ENCODE peak calls at places on chromosomes 12 and 14, in ten cellular contexts. One of them, this sample, is unnamed.

GRCh38 chr12:110937104-110937641 is 16.8 kb upstream of the MYL2 start:
- DNase-seq in B cell: no peak
- DNase-seq in left lung: peak; percentile 92
- DNase-seq in foreskin fibroblast: peak; percentile 75
- DNase-seq in tibial artery: no peak
- DNase-seq in GM13976: peak; percentile 85
- DNase-seq in heart right ventricle: peak; percentile 67
- DNase-seq in fibroblast of lung: peak; percentile 20
- DNase-seq in lower lobe of right lung: peak; percentile 75
- DNase-seq in cardiac fibroblast: peak; percentile 42
- DNase-seq in this sample: peak; percentile 45

GRCh38 chr12:89040146-89040964 is 311.9 kb downstream of the DUSP6 start:
- DNase-seq in B cell: peak; percentile 45
- DNase-seq in left lung: peak; percentile 76
- DNase-seq in foreskin fibroblast: no peak
- DNase-seq in tibial artery: no peak
- DNase-seq in GM13976: peak; percentile 42
- DNase-seq in heart right ventricle: no peak
- DNase-seq in fibroblast of lung: peak; percentile 48
- DNase-seq in lower lobe of right lung: peak; percentile 46
- DNase-seq in cardiac fibroblast: peak; percentile 26
- DNase-seq in this sample: peak; percentile 42

GRCh38 chr14:92105845-92106094 is 612 bp downstream of the ATXN3 start:
- DNase-seq in B cell: peak; percentile 49
- DNase-seq in left lung: no peak
- DNase-seq in foreskin fibroblast: peak; percentile 62
- DNase-seq in tibial artery: peak; percentile 74
- DNase-seq in GM13976: peak; percentile 38
- DNase-seq in heart right ventricle: peak; percentile 59
- DNase-seq in fibroblast of lung: peak; percentile 55
- DNase-seq in lower lobe of right lung: peak; percentile 67
- DNase-seq in cardiac fibroblast: peak; percentile 76
- DNase-seq in this sample: no peak

GRCh38 chr12:131349397-131350127 is 361.3 kb upstream of the SFSWAP start:
- DNase-seq in B cell: peak; percentile 13
- DNase-seq in left lung: no peak
- DNase-seq in foreskin fibroblast: no peak
- DNase-seq in tibial artery: no peak
- DNase-seq in GM13976: no peak
- DNase-seq in heart right ventricle: no peak
- DNase-seq in fibroblast of lung: no peak
- DNase-seq in lower lobe of right lung: no peak
- DNase-seq in cardiac fibroblast: no peak
- DNase-seq in this sample: no peak

GRCh38 chr14:77674931-77675330 is 32.9 kb downstream of the ALKBH1 start:
- DNase-seq in B cell: no peak
- DNase-seq in left lung: no peak
- DNase-seq in foreskin fibroblast: no peak
- DNase-seq in tibial artery: no peak
- DNase-seq in GM13976: no peak
- DNase-seq in heart right ventricle: no peak
- DNase-seq in fibroblast of lung: no peak
- DNase-seq in lower lobe of right lung: no peak
- DNase-seq in cardiac fibroblast: no peak
- DNase-seq in this sample: no peak

GRCh38 chr12:41893491-41893890 is 251.2 kb downstream of the GXYLT1 start:
- DNase-seq in B cell: no peak
- DNase-seq in left lung: no peak
- DNase-seq in foreskin fibroblast: no peak
- DNase-seq in tibial artery: no peak
- DNase-seq in GM13976: no peak
- DNase-seq in heart right ventricle: no peak
- DNase-seq in fibroblast of lung: no peak
- DNase-seq in lower lobe of right lung: no peak
- DNase-seq in cardiac fibroblast: no peak
- DNase-seq in this sample: no peak

GRCh38 chr12:124687695-124688301 is 120.4 kb upstream of the NCOR2 start:
- DNase-seq in B cell: no peak
- DNase-seq in left lung: no peak
- DNase-seq in foreskin fibroblast: peak; percentile 42
- DNase-seq in tibial artery: no peak
- DNase-seq in GM13976: no peak
- DNase-seq in heart right ventricle: peak; percentile 50
- DNase-seq in fibroblast of lung: peak; percentile 48
- DNase-seq in lower lobe of right lung: no peak
- DNase-seq in cardiac fibroblast: peak; percentile 75
- DNase-seq in this sample: peak; percentile 35

GRCh38 chr12:52870361-52871290 is 21.8 kb upstream of the KRT78 start:
- DNase-seq in B cell: peak; percentile 48
- DNase-seq in left lung: peak; percentile 87
- DNase-seq in foreskin fibroblast: peak; percentile 43
- DNase-seq in tibial artery: no peak
- DNase-seq in GM13976: peak; percentile 85
- DNase-seq in heart right ventricle: peak; percentile 69
- DNase-seq in fibroblast of lung: no peak
- DNase-seq in lower lobe of right lung: peak; percentile 73
- DNase-seq in cardiac fibroblast: peak; percentile 47
- DNase-seq in this sample: peak; percentile 75

GRCh38 chr14:100134591-100134990 is 24.9 kb downstream of the DEGS2 start:
- DNase-seq in B cell: no peak
- DNase-seq in left lung: no peak
- DNase-seq in foreskin fibroblast: no peak
- DNase-seq in tibial artery: no peak
- DNase-seq in GM13976: no peak
- DNase-seq in heart right ventricle: no peak
- DNase-seq in fibroblast of lung: no peak
- DNase-seq in lower lobe of right lung: no peak
- DNase-seq in cardiac fibroblast: no peak
- DNase-seq in this sample: no peak

GRCh38 chr14:100137173-100137572 is 22.3 kb downstream of the DEGS2 start:
- DNase-seq in B cell: no peak
- DNase-seq in left lung: no peak
- DNase-seq in foreskin fibroblast: no peak
- DNase-seq in tibial artery: no peak
- DNase-seq in GM13976: no peak
- DNase-seq in heart right ventricle: no peak
- DNase-seq in fibroblast of lung: no peak
- DNase-seq in lower lobe of right lung: no peak
- DNase-seq in cardiac fibroblast: no peak
- DNase-seq in this sample: no peak

GRCh38 chr14:100135073-100135472 is 24.4 kb downstream of the DEGS2 start:
- DNase-seq in B cell: no peak
- DNase-seq in left lung: no peak
- DNase-seq in foreskin fibroblast: no peak
- DNase-seq in tibial artery: no peak
- DNase-seq in GM13976: no peak
- DNase-seq in heart right ventricle: no peak
- DNase-seq in fibroblast of lung: no peak
- DNase-seq in lower lobe of right lung: no peak
- DNase-seq in cardiac fibroblast: no peak
- DNase-seq in this sample: no peak

GRCh38 chr14:100138082-100138787 is 21.2 kb downstream of the DEGS2 start:
- DNase-seq in B cell: no peak
- DNase-seq in left lung: no peak
- DNase-seq in foreskin fibroblast: no peak
- DNase-seq in tibial artery: no peak
- DNase-seq in GM13976: peak; percentile 64
- DNase-seq in heart right ventricle: no peak
- DNase-seq in fibroblast of lung: no peak
- DNase-seq in lower lobe of right lung: no peak
- DNase-seq in cardiac fibroblast: no peak
- DNase-seq in this sample: no peak

GRCh38 chr14:100135784-100136183 is 23.7 kb downstream of the DEGS2 start:
- DNase-seq in B cell: no peak
- DNase-seq in left lung: no peak
- DNase-seq in foreskin fibroblast: no peak
- DNase-seq in tibial artery: no peak
- DNase-seq in GM13976: no peak
- DNase-seq in heart right ventricle: no peak
- DNase-seq in fibroblast of lung: no peak
- DNase-seq in lower lobe of right lung: no peak
- DNase-seq in cardiac fibroblast: no peak
- DNase-seq in this sample: no peak
- TF ChIP-seq CTCF in B cell: no peak
- TF ChIP-seq CTCF in left lung: no peak
- TF ChIP-seq CTCF in foreskin fibroblast: no peak
- TF ChIP-seq CTCF in tibial artery: no peak
- TF ChIP-seq CTCF in GM13976: no peak
- TF ChIP-seq CTCF in heart right ventricle: no peak
- TF ChIP-seq CTCF in fibroblast of lung: no peak
- TF ChIP-seq CTCF in lower lobe of right lung: no peak
- TF ChIP-seq CTCF in cardiac fibroblast: no peak
- TF ChIP-seq CTCF in this sample: no peak

GRCh38 chr14:53915364-53916014 is 41.1 kb downstream of the BMP4 start:
- DNase-seq in B cell: no peak
- DNase-seq in left lung: no peak
- DNase-seq in foreskin fibroblast: no peak
- DNase-seq in tibial artery: no peak
- DNase-seq in GM13976: no peak
- DNase-seq in heart right ventricle: no peak
- DNase-seq in fibroblast of lung: no peak
- DNase-seq in lower lobe of right lung: no peak
- DNase-seq in cardiac fibroblast: peak; percentile 34
- DNase-seq in this sample: no peak

GRCh38 chr14:53925201-53925766 is 31.3 kb downstream of the BMP4 start:
- DNase-seq in B cell: no peak
- DNase-seq in left lung: no peak
- DNase-seq in foreskin fibroblast: peak; percentile 76
- DNase-seq in tibial artery: no peak
- DNase-seq in GM13976: no peak
- DNase-seq in heart right ventricle: no peak
- DNase-seq in fibroblast of lung: no peak
- DNase-seq in lower lobe of right lung: no peak
- DNase-seq in cardiac fibroblast: peak; percentile 7
- DNase-seq in this sample: no peak

GRCh38 chr14:53924754-53925153 is 31.9 kb downstream of the BMP4 start:
- DNase-seq in B cell: no peak
- DNase-seq in left lung: no peak
- DNase-seq in foreskin fibroblast: peak; percentile 90
- DNase-seq in tibial artery: no peak
- DNase-seq in GM13976: no peak
- DNase-seq in heart right ventricle: no peak
- DNase-seq in fibroblast of lung: peak; percentile 95
- DNase-seq in lower lobe of right lung: no peak
- DNase-seq in cardiac fibroblast: peak; percentile 68
- DNase-seq in this sample: no peak

GRCh38 chr14:53916239-53916638 is 40.4 kb downstream of the BMP4 start:
- DNase-seq in B cell: no peak
- DNase-seq in left lung: no peak
- DNase-seq in foreskin fibroblast: no peak
- DNase-seq in tibial artery: no peak
- DNase-seq in GM13976: no peak
- DNase-seq in heart right ventricle: no peak
- DNase-seq in fibroblast of lung: no peak
- DNase-seq in lower lobe of right lung: no peak
- DNase-seq in cardiac fibroblast: no peak
- DNase-seq in this sample: no peak

DNA sequence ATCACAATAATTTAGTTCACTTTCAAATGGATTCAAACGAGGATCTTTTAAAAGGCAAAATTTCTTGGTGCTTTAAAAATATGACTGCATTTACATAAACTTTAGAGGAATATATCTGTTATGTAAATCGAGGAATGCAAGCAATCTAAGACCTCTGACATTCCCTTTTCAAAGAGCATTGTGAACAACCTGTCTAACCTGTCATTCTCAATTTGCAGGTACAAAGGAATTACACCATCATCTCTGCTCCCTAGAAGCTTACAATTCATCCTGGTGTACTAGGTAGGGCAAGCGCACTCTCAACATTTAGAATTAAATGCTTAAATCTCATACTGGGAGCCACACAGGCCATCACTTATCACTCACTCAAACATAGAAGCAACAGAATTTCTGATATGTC is 35.6 kb downstream of the BMP4 start:
- DNase-seq in B cell: no peak
- DNase-seq in left lung: no peak
- DNase-seq in foreskin fibroblast: no peak
- DNase-seq in tibial artery: no peak
- DNase-seq in GM13976: no peak
- DNase-seq in heart right ventricle: no peak
- DNase-seq in fibroblast of lung: no peak
- DNase-seq in lower lobe of right lung: no peak
- DNase-seq in cardiac fibroblast: no peak
- DNase-seq in this sample: no peak
- TF ChIP-seq CTCF in B cell: no peak
- TF ChIP-seq CTCF in left lung: no peak
- TF ChIP-seq CTCF in foreskin fibroblast: no peak
- TF ChIP-seq CTCF in tibial artery: no peak
- TF ChIP-seq CTCF in GM13976: no peak
- TF ChIP-seq CTCF in heart right ventricle: no peak
- TF ChIP-seq CTCF in fibroblast of lung: no peak
- TF ChIP-seq CTCF in lower lobe of right lung: no peak
- TF ChIP-seq CTCF in cardiac fibroblast: no peak
- TF ChIP-seq CTCF in this sample: no peak

GRCh38 chr14:100738704-100739131 is 12.0 kb downstream of the DLK1 start:
- DNase-seq in B cell: peak; percentile 24
- DNase-seq in left lung: peak; percentile 60
- DNase-seq in foreskin fibroblast: no peak
- DNase-seq in tibial artery: no peak
- DNase-seq in GM13976: no peak
- DNase-seq in heart right ventricle: no peak
- DNase-seq in fibroblast of lung: no peak
- DNase-seq in lower lobe of right lung: no peak
- DNase-seq in cardiac fibroblast: no peak
- DNase-seq in this sample: no peak

GRCh38 chr14:100738269-100738691 is 11.6 kb downstream of the DLK1 start:
- DNase-seq in B cell: no peak
- DNase-seq in left lung: peak; percentile 61
- DNase-seq in foreskin fibroblast: no peak
- DNase-seq in tibial artery: no peak
- DNase-seq in GM13976: no peak
- DNase-seq in heart right ventricle: no peak
- DNase-seq in fibroblast of lung: no peak
- DNase-seq in lower lobe of right lung: no peak
- DNase-seq in cardiac fibroblast: no peak
- DNase-seq in this sample: no peak

GRCh38 chr14:100737526-100737925 is 10.8 kb downstream of the DLK1 start:
- DNase-seq in B cell: no peak
- DNase-seq in left lung: no peak
- DNase-seq in foreskin fibroblast: no peak
- DNase-seq in tibial artery: no peak
- DNase-seq in GM13976: no peak
- DNase-seq in heart right ventricle: no peak
- DNase-seq in fibroblast of lung: no peak
- DNase-seq in lower lobe of right lung: no peak
- DNase-seq in cardiac fibroblast: no peak
- DNase-seq in this sample: no peak

GRCh38 chr14:100735271-100735670 is 8.6 kb downstream of the DLK1 start:
- DNase-seq in B cell: peak; percentile 25
- DNase-seq in left lung: no peak
- DNase-seq in foreskin fibroblast: no peak
- DNase-seq in tibial artery: no peak
- DNase-seq in GM13976: no peak
- DNase-seq in heart right ventricle: no peak
- DNase-seq in fibroblast of lung: no peak
- DNase-seq in lower lobe of right lung: no peak
- DNase-seq in cardiac fibroblast: no peak
- DNase-seq in this sample: no peak

DNA sequence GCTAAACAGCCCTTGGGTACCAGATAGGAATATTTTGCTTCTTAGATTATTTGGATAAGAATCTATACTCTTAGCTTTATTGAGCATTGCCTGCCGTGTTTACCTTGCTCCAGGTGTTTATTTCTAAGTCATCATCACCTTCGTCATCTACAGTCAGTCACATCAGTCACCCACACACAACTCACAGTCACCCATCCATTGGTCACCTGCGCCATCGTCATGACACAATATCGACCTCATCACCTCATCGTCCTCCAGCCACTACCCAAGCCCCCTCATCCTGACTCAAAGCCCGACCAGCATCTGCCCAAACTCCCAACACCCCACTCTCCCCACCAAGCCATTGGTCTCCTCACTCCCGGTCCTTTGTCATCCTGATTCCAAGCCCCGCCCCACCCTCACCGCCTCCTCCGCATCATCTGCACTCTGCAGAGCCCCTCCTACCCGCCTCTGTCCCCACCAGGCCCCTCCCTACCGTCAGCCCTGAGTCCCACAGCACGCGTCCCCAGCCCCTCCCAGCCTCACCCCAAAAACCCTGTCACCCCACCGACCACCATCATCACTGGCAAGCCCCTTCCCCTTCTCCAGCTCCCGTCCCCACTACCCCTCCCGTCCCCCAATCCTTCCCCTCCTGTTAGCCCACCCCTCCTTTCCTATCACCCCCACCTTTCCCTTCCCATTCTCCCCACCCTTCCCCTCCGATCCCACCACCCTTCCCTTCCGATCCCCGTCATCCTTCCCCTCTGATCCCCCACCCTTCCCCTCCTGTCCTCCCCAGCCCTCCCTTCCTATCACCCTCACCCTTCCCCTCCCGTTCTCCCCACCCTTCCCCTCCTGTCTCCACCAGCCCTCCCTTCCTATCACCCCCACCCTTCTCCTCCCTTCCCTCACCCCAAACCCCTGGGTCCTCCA is 9.8 kb downstream of the DLK1 start:
- DNase-seq in B cell: no peak
- DNase-seq in left lung: no peak
- DNase-seq in foreskin fibroblast: no peak
- DNase-seq in tibial artery: no peak
- DNase-seq in GM13976: no peak
- DNase-seq in heart right ventricle: no peak
- DNase-seq in fibroblast of lung: no peak
- DNase-seq in lower lobe of right lung: no peak
- DNase-seq in cardiac fibroblast: no peak
- DNase-seq in this sample: no peak
- TF ChIP-seq CTCF in B cell: no peak
- TF ChIP-seq CTCF in left lung: no peak
- TF ChIP-seq CTCF in foreskin fibroblast: no peak
- TF ChIP-seq CTCF in tibial artery: no peak
- TF ChIP-seq CTCF in GM13976: no peak
- TF ChIP-seq CTCF in heart right ventricle: no peak
- TF ChIP-seq CTCF in fibroblast of lung: no peak
- TF ChIP-seq CTCF in lower lobe of right lung: no peak
- TF ChIP-seq CTCF in cardiac fibroblast: no peak
- TF ChIP-seq CTCF in this sample: no peak

GRCh38 chr12:1531654-1532366 is 62.6 kb downstream of the FBXL14 start:
- DNase-seq in B cell: no peak
- DNase-seq in left lung: no peak
- DNase-seq in foreskin fibroblast: peak; percentile 34
- DNase-seq in tibial artery: no peak
- DNase-seq in GM13976: peak; percentile 64
- DNase-seq in heart right ventricle: no peak
- DNase-seq in fibroblast of lung: no peak
- DNase-seq in lower lobe of right lung: no peak
- DNase-seq in cardiac fibroblast: no peak
- DNase-seq in this sample: no peak

GRCh38 chr12:1533602-1534304 is 60.6 kb downstream of the FBXL14 start:
- DNase-seq in B cell: no peak
- DNase-seq in left lung: no peak
- DNase-seq in foreskin fibroblast: peak; percentile 31
- DNase-seq in tibial artery: no peak
- DNase-seq in GM13976: peak; percentile 70
- DNase-seq in heart right ventricle: no peak
- DNase-seq in fibroblast of lung: peak; percentile 92
- DNase-seq in lower lobe of right lung: no peak
- DNase-seq in cardiac fibroblast: no peak
- DNase-seq in this sample: peak; percentile 5

GRCh38 chr12:1532796-1533195 is 61.6 kb downstream of the FBXL14 start:
- DNase-seq in B cell: no peak
- DNase-seq in left lung: no peak
- DNase-seq in foreskin fibroblast: peak; percentile 57
- DNase-seq in tibial artery: no peak
- DNase-seq in GM13976: no peak
- DNase-seq in heart right ventricle: no peak
- DNase-seq in fibroblast of lung: no peak
- DNase-seq in lower lobe of right lung: no peak
- DNase-seq in cardiac fibroblast: no peak
- DNase-seq in this sample: no peak

GRCh38 chr12:1532367-1532752 is 62.0 kb downstream of the FBXL14 start:
- DNase-seq in B cell: no peak
- DNase-seq in left lung: no peak
- DNase-seq in foreskin fibroblast: no peak
- DNase-seq in tibial artery: no peak
- DNase-seq in GM13976: no peak
- DNase-seq in heart right ventricle: no peak
- DNase-seq in fibroblast of lung: no peak
- DNase-seq in lower lobe of right lung: no peak
- DNase-seq in cardiac fibroblast: no peak
- DNase-seq in this sample: no peak

GRCh38 chr12:1533205-1533601 is 61.2 kb downstream of the FBXL14 start:
- DNase-seq in B cell: peak; percentile 47
- DNase-seq in left lung: no peak
- DNase-seq in foreskin fibroblast: peak; percentile 63
- DNase-seq in tibial artery: no peak
- DNase-seq in GM13976: peak; percentile 61
- DNase-seq in heart right ventricle: no peak
- DNase-seq in fibroblast of lung: peak; percentile 38
- DNase-seq in lower lobe of right lung: no peak
- DNase-seq in cardiac fibroblast: peak; percentile 24
- DNase-seq in this sample: no peak
- TF ChIP-seq CTCF in B cell: no peak
- TF ChIP-seq CTCF in left lung: no peak
- TF ChIP-seq CTCF in foreskin fibroblast: peak; percentile 11
- TF ChIP-seq CTCF in tibial artery: no peak
- TF ChIP-seq CTCF in GM13976: no peak
- TF ChIP-seq CTCF in heart right ventricle: no peak
- TF ChIP-seq CTCF in fibroblast of lung: no peak
- TF ChIP-seq CTCF in lower lobe of right lung: no peak
- TF ChIP-seq CTCF in cardiac fibroblast: peak; percentile 10
- TF ChIP-seq CTCF in this sample: no peak

This sample was measured in CD4-positive, alpha-beta T cell.